ENCODE peak calls at places on chromosomes 11 and 22, in six cellular contexts. X, E, N, R, H and Q are unnamed samples.

GRCh38 chr11:838441-839279 is 3.7 kb downstream of the POLR2L start:
- DNase-seq in R (no peak), E (no peak), X (no peak), N (peak), H (no peak), Q (no peak)

GRCh38 chr22:41834005-41834975 is 1.4 kb downstream of the SREBF2 start:
- DNase-seq in R (no peak), E (peak), N (no peak), X (no peak), H (no peak), Q (no peak)

GRCh38 chr11:121524233-121524631 is 71.5 kb upstream of the SORL1-AS1 start:
- DNase-seq in N (peak), E (no peak), H (no peak), X (no peak), R (no peak), Q (no peak)

GRCh38 chr11:102583437-102583836 is 41.7 kb downstream of the MMP20 start:
- DNase-seq in X (no peak), H (no peak), N (no peak), R (no peak), E (no peak), Q (no peak)

GRCh38 chr22:23831261-23831660 is 7.5 kb downstream of the DERL3 start:
- DNase-seq in X (no peak), N (no peak), H (no peak), R (no peak), E (no peak), Q (no peak)

GRCh38 chr11:73914284-73914683 is 36.5 kb upstream of the DNAJB13 start:
- DNase-seq in N (no peak), R (no peak), X (no peak), E (no peak), H (no peak), Q (no peak)

GRCh38 chr22:49019737-49020136 is 807.9 kb downstream of the BRD1 start:
- DNase-seq in R (no peak), N (no peak), E (no peak), X (peak), H (no peak), Q (no peak)

GRCh38 chr11:93585758-93586157 is 42.6 kb upstream of the SMCO4 start:
- DNase-seq in H (no peak), E (no peak), R (peak), X (no peak), N (peak), Q (no peak)

GRCh38 chr22:29167032-29167911 is 38.4 kb upstream of the EMID1 start:
- DNase-seq in X (no peak), E (peak), H (peak), R (no peak), N (no peak), Q (peak)

GRCh38 chr11:120125509-120125908 is 12.4 kb downstream of the TRIM29 start:
- DNase-seq in H (no peak), N (no peak), R (no peak), X (no peak), E (no peak), Q (no peak)

GRCh38 chr11:112785717-112786116 is 175.5 kb upstream of the NCAM1 start:
- DNase-seq in X (no peak), N (peak), H (no peak), E (no peak), R (no peak), Q (no peak)

DNA sequence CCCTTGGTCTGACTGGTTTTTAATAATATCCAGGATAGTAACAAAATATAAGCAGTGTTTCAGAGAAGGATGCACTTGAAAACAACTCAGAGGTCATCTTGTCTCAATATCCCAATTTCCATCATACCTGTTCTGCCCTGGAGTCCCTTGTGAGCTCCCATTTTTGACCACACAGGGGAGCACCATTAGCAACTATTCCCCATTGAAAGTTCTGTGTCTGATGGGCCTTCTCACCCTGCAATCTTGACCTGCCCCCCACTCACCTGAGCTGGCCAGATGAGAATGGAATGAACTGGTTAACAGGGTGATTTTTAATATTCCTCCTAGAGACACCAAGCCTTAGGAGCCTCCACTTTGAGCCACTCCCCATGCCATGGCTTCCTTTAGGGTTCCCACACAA is 3.8 kb upstream of the CAPN5 start:
- DNase-seq in X (no peak), E (no peak), R (no peak), N (no peak), H (no peak), Q (peak)
- TF ChIP-seq CTCF in X (no peak), E (peak), R (peak), N (peak), H (no peak), Q (no peak)

GRCh38 chr11:70644343-70645060 is 246.2 kb downstream of the CTTN start:
- DNase-seq in R (no peak), H (no peak), X (no peak), E (no peak), N (no peak), Q (no peak)

GRCh38 chr11:70643642-70644041 is 245.3 kb downstream of the CTTN start:
- DNase-seq in N (no peak), E (peak), R (no peak), X (no peak), H (no peak), Q (no peak)

GRCh38 chr11:70640408-70640807 is 242.1 kb downstream of the CTTN start:
- DNase-seq in H (no peak), R (no peak), N (no peak), E (no peak), X (no peak), Q (no peak)

GRCh38 chr11:70642301-70642700 is 244.0 kb downstream of the CTTN start:
- DNase-seq in E (no peak), R (no peak), H (no peak), N (no peak), X (no peak), Q (no peak)

DNA sequence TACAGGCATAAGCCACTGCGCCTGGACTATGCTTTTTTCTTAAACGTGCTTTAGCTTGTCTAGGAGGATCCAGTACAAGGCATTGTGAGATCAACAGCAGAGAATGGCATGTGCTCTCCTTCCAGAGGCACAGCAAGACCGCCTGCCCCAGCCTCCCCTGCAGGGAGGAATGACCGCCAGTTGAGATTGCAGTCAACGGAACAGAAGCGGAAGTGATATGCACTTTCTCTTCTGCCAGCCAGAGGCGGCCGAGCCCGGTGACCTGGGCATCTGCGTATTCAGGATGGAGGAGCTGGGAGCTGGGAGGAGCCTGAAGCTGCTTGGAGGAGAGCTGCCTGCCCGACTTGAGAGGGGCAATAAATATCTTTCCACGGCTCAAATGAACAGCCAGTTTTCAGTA is 243.0 kb downstream of the CTTN start:
- DNase-seq in H (no peak), E (no peak), X (no peak), N (no peak), R (no peak), Q (no peak)
- TF ChIP-seq CTCF in H (no peak), E (no peak), X (no peak), N (no peak), R (no peak), Q (no peak)

GRCh38 chr11:2693851-2694261 is 5.9 kb downstream of the KCNQ1OT1 start:
- DNase-seq in R (no peak), X (no peak), E (no peak), N (no peak), H (no peak), Q (no peak)
- TF ChIP-seq CTCF in R (no peak), X (no peak), E (no peak), N (no peak), H (no peak), Q (peak)

GRCh38 chr11:2149471-2150205 is 10.4 kb upstream of the IGF2 start:
- DNase-seq in E (no peak), X (no peak), R (no peak), H (no peak), N (no peak), Q (no peak)

GRCh38 chr11:2150206-2150847 is 10.7 kb downstream of the INS start:
- DNase-seq in X (no peak), H (no peak), E (peak), R (peak), N (peak), Q (no peak)

GRCh38 chr11:2153581-2154194 is 7.3 kb downstream of the INS start:
- DNase-seq in H (no peak), X (no peak), R (no peak), E (no peak), N (no peak), Q (no peak)

GRCh38 chr11:2154195-2154585 is 6.8 kb downstream of the INS start:
- DNase-seq in E (no peak), H (no peak), N (no peak), R (no peak), X (no peak), Q (no peak)

GRCh38 chr11:2151500-2152257 is 9.3 kb downstream of the INS start:
- DNase-seq in E (peak), N (peak), H (peak), R (peak), X (peak), Q (peak)
- TF ChIP-seq CTCF in E (peak), N (peak), H (peak), R (peak), X (peak), Q (peak)

DNA sequence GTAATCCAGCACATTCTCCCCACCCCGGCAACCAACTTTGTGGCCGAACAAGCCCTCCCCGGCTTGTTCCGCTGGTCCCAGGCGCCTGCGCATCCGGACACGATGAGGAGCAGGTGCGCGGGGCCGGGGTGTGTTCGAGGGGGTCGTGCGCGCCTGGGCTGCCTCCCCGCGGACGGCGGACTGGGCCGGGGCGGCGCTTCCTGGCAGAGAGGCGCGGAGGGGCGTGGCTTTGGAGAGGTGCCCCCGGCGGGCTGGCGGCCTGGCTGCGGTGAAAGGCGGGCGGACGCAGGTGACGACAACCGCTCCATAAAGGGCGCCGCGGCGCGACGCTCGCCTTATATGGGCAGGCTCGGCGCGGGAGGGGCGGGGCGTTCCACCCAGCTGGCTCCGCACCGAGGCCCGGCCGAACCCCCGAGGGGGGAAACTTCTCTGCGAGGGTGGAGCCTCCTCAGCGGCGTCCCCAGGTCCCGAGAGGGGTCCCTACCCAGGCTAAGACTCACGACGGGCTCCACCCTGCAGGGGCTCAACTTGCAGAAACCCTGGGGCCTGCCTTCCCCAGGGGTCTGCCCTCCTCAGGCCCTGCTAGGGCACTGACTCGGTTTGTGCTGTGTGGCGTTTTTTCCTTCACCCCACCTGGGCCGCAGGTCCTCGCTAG is 26.4 kb downstream of the TXN2 start:
- DNase-seq in H (peak), N (peak), X (peak), R (peak), E (peak), Q (peak)
- TF ChIP-seq CTCF in H (no peak), N (no peak), X (no peak), R (peak), E (peak), Q (no peak)

DNA sequence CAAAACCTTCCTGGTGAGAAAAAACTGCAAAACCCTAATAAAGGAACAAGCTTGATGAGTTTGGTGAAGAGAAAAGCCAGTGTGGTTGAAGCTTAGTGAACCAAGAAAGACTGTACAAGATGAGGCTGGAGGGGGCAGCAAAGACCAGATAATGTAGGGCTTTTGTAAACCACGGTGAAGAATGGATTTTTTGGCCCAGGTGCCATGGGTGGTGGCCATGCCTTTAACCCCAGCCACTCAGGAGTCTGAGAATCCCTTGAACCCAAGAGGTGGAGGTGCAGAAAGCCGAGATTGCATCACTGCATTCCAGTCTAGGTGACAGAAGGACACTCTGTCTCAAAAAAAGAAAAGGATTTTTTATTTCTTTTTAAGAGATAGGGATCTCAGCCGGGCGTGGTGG is 5.0 kb upstream of the ZDHHC5 start:
- DNase-seq in N (no peak), R (no peak), E (peak), X (no peak), H (no peak), Q (no peak)
- TF ChIP-seq CTCF in N (peak), R (peak), E (peak), X (no peak), H (no peak), Q (peak)

GRCh38 chr11:109644158-109644557 is 222.2 kb downstream of the C11orf87 start:
- DNase-seq in N (peak), H (no peak), E (no peak), X (no peak), R (no peak), Q (no peak)

GRCh38 chr11:109641549-109641948 is 219.6 kb downstream of the C11orf87 start:
- DNase-seq in H (no peak), E (no peak), X (no peak), N (peak), R (peak), Q (no peak)
- TF ChIP-seq CTCF in H (no peak), E (no peak), X (no peak), N (peak), R (peak), Q (no peak)

DNA sequence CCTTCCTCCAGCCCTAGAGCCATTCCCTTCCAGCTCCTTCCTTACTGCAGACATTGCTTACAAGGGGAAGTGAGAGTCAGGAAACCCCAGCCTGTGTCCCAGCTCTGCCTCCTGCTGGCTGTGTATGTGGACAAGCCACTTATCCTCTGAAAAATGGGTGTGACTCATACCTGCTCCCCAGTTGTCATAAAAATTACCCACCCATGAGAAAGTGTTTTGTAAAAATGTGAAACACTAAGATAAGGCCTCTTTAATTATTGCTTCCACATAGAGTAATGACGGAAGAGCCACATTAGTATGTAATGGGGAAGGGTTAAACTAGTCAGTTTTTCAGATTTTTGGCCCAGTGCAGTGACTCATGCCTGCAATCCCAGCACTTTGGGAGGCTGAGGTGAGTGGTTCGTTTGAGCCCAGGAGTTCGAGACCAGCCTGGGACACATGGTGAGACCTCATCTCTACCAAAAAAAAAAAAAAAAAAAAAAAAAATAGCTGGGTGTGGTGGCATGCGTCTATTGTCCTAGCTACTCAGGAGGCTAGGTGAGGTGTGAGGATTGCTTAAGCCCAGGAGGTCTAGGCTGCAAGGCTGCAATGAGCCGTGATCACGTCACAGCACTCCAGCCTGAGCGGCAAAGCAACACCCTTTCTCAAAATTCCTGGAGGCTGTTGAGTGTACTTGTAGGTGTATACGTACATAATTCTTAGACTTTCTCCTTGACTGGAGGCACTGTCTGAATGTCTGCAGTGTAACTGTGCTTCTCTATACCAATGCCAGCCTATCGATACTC is 84.9 kb downstream of the CTTN start:
- DNase-seq in R (peak), X (no peak), E (peak), H (no peak), N (peak), Q (peak)
- TF ChIP-seq CTCF in R (peak), X (no peak), E (peak), H (no peak), N (peak), Q (peak)